ENCODE peak calls at places on chromosomes 4 and X, in seven cellular contexts. C is SK-N-SH, O is body of pancreas, T is tibial nerve, F is K562, D is fibroblast of lung, R is MM.1S. S is an unnamed sample.

GRCh38 chr4:145840801-145841200 is 97.8 kb downstream of the ZNF827 start:
- DNase-seq in C (no peak), R (no peak), T (no peak), O (no peak), D (no peak), F (no peak), S (no peak)

GRCh38 chr4:37561803-37562207 is 124.4 kb downstream of the RELL1 start:
- DNase-seq in T (no peak), R (no peak), F (peak), O (no peak), D (peak), C (no peak), S (no peak)

GRCh38 chrX:45309096-45309495 is 108.4 kb upstream of the DIPK2B start:
- DNase-seq in D (peak), R (no peak), O (no peak), F (no peak), C (no peak), T (no peak), S (no peak)

GRCh38 chr4:70183168-70183939 is 12.2 kb upstream of the ODAM start:
- DNase-seq in F (peak), O (peak), T (no peak), R (peak), C (peak), D (peak), S (peak)

GRCh38 chr4:182649698-182650477 is 267.3 kb downstream of the DCTD start:
- DNase-seq in R (no peak), O (no peak), T (no peak), D (no peak), F (no peak), C (no peak), S (no peak)

GRCh38 chr4:66741081-66741480 is 804.2 kb downstream of the CENPC start:
- DNase-seq in O (no peak), R (no peak), C (no peak), F (no peak), T (no peak), D (no peak), S (no peak)

GRCh38 chr4:124097447-124097846 is 615.1 kb downstream of the ANKRD50 start:
- DNase-seq in R (no peak), T (no peak), O (no peak), F (no peak), C (no peak), D (no peak), S (no peak)

GRCh38 chrX:154718607-154719006 is 32.3 kb downstream of the GAB3 start:
- DNase-seq in D (no peak), T (no peak), R (no peak), O (no peak), C (no peak), F (no peak), S (no peak)

GRCh38 chrX:70174754-70175153 is 2.5 kb upstream of the DGAT2L6 start:
- DNase-seq in F (no peak), O (no peak), T (no peak), D (peak), C (no peak), R (no peak), S (no peak)

GRCh38 chr4:95693594-95693993 is 144.8 kb upstream of the UNC5C start:
- DNase-seq in F (no peak), C (no peak), D (peak), O (no peak), R (peak), T (no peak), S (peak)

GRCh38 chrX:150258463-150259430 is 104.4 kb upstream of the MAMLD1 start:
- DNase-seq in O (no peak), C (no peak), F (no peak), D (peak), R (no peak), T (no peak), S (no peak)

GRCh38 chr4:24689212-24689611 is 104.9 kb upstream of the DHX15 start:
- DNase-seq in C (no peak), R (no peak), T (no peak), D (no peak), F (no peak), O (no peak), S (no peak)

GRCh38 chr4:2442175-2442993 is 23.6 kb downstream of the CFAP99 start:
- DNase-seq in O (no peak), D (no peak), T (no peak), R (no peak), C (no peak), F (peak), S (peak)

GRCh38 chr4:2443061-2443730 is 24.4 kb downstream of the CFAP99 start:
- DNase-seq in R (no peak), F (no peak), C (no peak), D (no peak), O (peak), T (no peak), S (no peak)

GRCh38 chr4:2438822-2439718 is 20.3 kb downstream of the CFAP99 start:
- DNase-seq in O (peak), T (no peak), C (no peak), F (no peak), D (no peak), R (no peak), S (no peak)

GRCh38 chr4:2443986-2444740 is 24.7 kb upstream of the RNF4 start:
- DNase-seq in R (no peak), D (no peak), O (peak), C (no peak), F (no peak), T (no peak), S (no peak)

GRCh38 chr4:2441393-2442174 is 22.8 kb downstream of the CFAP99 start:
- DNase-seq in T (peak), C (peak), D (peak), R (peak), F (peak), O (peak), S (peak)
- H3K4me3 ChIP-seq in T (no peak), C (no peak), D (no peak), R (no peak), F (no peak), O (no peak), S (peak)

GRCh38 chrX:118730500-118731247 is 3.3 kb downstream of the IL13RA1 start:
- DNase-seq in F (no peak), D (peak), C (no peak), O (no peak), T (no peak), R (no peak), S (no peak)

GRCh38 chrX:118726887-118727685 is at the start of gene IL13RA1:
- DNase-seq in C (peak), T (peak), R (peak), F (peak), O (peak), D (peak), S (peak)

GRCh38 chrX:118727686-118728339 is 407 bp downstream of the IL13RA1 start:
- DNase-seq in O (peak), R (no peak), D (peak), F (no peak), T (no peak), C (no peak), S (peak)

GRCh38 chrX:118724775-118725174 is 2.6 kb upstream of the IL13RA1 start:
- DNase-seq in R (no peak), O (no peak), C (no peak), D (peak), F (peak), T (no peak), S (no peak)

DNA sequence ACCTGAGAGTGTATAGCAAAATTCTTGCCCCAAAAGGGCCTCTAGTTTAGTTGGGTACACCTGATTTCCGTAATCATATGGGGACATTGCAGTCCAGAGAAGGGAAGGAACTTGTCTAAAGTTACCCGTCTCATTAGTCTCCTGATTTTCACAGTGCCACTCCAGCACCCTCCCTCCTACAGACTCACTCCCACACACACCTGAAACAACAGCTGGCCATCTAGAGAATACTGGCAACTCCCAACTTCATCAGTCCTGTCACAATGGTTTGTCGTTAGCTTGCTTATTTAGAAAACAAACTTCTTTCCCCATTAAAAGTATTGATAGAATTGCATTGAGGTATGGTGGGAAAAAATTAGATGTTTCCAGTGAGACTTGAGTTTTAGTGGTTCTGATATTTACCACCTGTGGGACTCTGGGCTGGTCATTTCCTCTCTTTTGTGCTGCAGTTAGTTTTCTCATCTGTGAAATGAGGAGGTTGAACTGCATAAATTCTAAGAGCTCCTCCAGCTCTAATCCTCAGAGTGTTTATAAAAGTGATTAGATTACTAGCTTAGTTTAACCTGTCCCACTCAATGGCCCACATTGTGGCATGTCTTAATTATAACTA is 1.7 kb downstream of the IL13RA1 start:
- DNase-seq in O (no peak), C (no peak), R (no peak), D (no peak), T (no peak), F (no peak), S (no peak)
- H3K27ac ChIP-seq in O (no peak), C (no peak), R (no peak), D (no peak), T (no peak), F (no peak), S (no peak)

GRCh38 chr4:137968956-137969709 is 273.0 kb downstream of the SLC7A11 start:
- DNase-seq in C (no peak), T (no peak), R (no peak), D (peak), F (peak), O (no peak), S (no peak)
- TF ChIP-seq CTCF in C (no peak), T (no peak), R (no peak), D (no peak), F (no peak), O (no peak), S (no peak)

DNA sequence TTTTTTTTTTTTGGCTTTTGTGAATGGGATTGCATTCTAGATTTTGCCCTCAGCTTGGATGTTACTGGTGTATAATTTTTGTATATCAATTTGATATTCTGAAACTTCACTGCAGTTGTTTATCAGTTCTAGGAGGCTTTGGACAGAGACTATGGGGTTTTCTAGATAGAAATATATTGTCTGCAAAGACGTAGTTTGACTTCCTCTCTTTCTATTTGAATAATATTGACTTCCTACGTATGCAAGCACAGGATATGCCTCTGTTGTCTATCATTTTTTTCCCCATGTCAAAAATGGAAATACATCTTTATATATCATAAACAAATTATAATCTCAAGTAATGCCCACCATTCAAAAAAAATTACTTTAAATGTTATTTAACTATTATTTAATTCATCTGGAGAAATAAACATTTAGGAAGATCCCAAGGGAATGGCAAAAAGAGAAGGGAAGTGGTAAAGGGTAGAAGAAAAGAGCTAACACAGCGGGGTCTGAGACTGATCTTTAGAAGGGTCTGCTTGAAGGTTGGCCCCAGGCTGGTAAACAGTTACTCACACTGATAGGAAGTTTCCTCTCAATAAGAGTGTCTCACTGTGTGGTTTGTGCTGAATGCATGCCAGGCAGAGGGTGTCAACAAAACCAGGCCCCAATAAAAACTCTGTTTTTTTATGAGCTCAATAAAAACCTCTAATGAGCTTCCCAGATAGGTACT is 35.7 kb downstream of the ZNF518B start:
- DNase-seq in T (no peak), D (no peak), R (no peak), C (no peak), F (no peak), O (no peak), S (no peak)
- H3K4me3 ChIP-seq in T (no peak), D (no peak), R (no peak), C (no peak), F (no peak), O (no peak), S (no peak)

GRCh38 chr4:16142598-16143295 is 58.9 kb upstream of the PROM1 start:
- DNase-seq in O (no peak), D (no peak), T (no peak), R (no peak), F (no peak), C (no peak), S (no peak)
- H3K27ac ChIP-seq in O (no peak), D (no peak), T (no peak), R (no peak), F (no peak), C (no peak), S (no peak)

DNA sequence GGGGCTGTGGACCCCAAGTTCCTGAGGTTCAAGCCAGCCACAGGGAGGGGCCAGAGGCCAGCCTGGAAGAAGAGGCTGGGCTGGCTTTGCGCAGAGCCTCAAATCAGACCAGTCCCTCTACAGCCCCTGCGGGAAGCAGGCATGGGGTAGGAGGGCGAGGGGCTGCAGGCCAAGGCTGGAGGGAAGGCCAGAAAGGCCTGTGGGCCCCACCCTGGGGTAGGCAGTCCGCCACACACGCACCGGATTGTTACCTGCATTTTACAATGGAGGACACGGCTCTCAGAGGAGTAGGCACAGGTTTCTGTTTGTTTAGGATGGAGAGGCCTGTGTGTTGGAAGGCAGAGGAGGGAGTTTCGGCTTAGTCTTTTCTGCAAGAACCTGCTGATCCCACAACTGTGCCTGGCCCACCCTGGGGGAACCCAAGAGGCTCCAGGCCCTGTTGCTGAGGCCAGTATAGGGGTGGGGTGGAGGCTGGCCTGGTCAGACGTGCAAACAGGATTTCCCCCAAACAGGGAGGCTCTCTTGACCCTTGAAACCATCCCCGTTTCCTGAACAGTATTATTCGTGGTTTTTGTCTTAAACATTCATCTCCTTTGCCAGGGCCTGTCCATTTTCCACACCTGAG is 659 bp upstream of the SLC49A3 start:
- DNase-seq in R (no peak), C (no peak), D (no peak), T (no peak), O (no peak), F (no peak), S (no peak)
- TF ChIP-seq CTCF in R (no peak), C (no peak), D (no peak), T (no peak), O (no peak), F (peak), S (no peak)

GRCh38 chr4:48985976-48986653 is at the start of gene CWH43:
- DNase-seq in F (no peak), O (no peak), T (no peak), R (no peak), C (peak), D (no peak), S (peak)
- H3K4me3 ChIP-seq in F (no peak), O (no peak), T (no peak), R (no peak), C (no peak), D (no peak), S (peak)

S was measured in WERI-Rb-1.